ENCODE peak calls at places on chromosome 13, in nine cellular contexts. O is breast epithelium, G is substantia nigra, V is fibroblast of villous mesenchyme, C is GM12865, E is kidney glomerular epithelial cell, T is chondrocyte, F is naive B cell, P is T-helper 1 cell. S is an unnamed sample.

GRCh38 chr13:109785141-109785891 is 1.1 kb downstream of the IRS2 start:
- DNase-seq in T (peak; percentile 87), E (peak; percentile 19), O (no peak), F (peak; percentile 50), G (no peak), C (no peak), V (peak; percentile 59), P (no peak), S (peak; percentile 36)

GRCh38 chr13:27016871-27017270 is 154.7 kb downstream of the USP12 start:
- DNase-seq in T (no peak), G (no peak), V (peak; percentile 74), P (no peak), F (no peak), E (no peak), C (no peak), O (no peak), S (no peak)

GRCh38 chr13:34357435-34358232 is 539.7 kb downstream of the RFC3 start:
- DNase-seq in C (peak; percentile 5), T (no peak), O (no peak), G (no peak), F (no peak), V (peak; percentile 59), P (no peak), E (peak; percentile 38), S (no peak)

GRCh38 chr13:40329682-40330485 is 336.6 kb downstream of the FOXO1 start:
- DNase-seq in V (peak; percentile 27), F (no peak), C (peak; percentile 47), T (no peak), E (no peak), O (no peak), G (no peak), P (no peak), S (no peak)

GRCh38 chr13:52869050-52869449 is 20.6 kb upstream of the PCDH8 start:
- DNase-seq in O (no peak), F (no peak), C (no peak), T (no peak), E (no peak), V (no peak), P (no peak), G (no peak), S (no peak)

GRCh38 chr13:26469602-26470001 is 87.9 kb upstream of the WASF3 start:
- DNase-seq in C (no peak), G (no peak), E (no peak), T (no peak), O (no peak), F (no peak), P (no peak), V (no peak), S (no peak)

GRCh38 chr13:46389985-46390384 is 2.9 kb upstream of the RUBCNL start:
- DNase-seq in G (peak; percentile 92), P (no peak), E (peak; percentile 41), T (no peak), F (peak; percentile 78), C (peak; percentile 87), O (no peak), V (no peak), S (peak; percentile 49)

GRCh38 chr13:28705734-28706133 is 13.0 kb downstream of the SLC46A3 start:
- DNase-seq in C (no peak), F (no peak), G (no peak), P (no peak), E (no peak), V (peak; percentile 97), T (no peak), O (no peak), S (no peak)

GRCh38 chr13:83980322-83980721 is 98.0 kb upstream of the SLITRK1 start:
- DNase-seq in V (no peak), G (no peak), E (no peak), C (no peak), P (no peak), O (no peak), T (no peak), F (no peak), S (no peak)

GRCh38 chr13:26019241-26019640 is 32.6 kb downstream of the SHISA2 start:
- DNase-seq in P (no peak), O (no peak), T (no peak), E (peak; percentile 52), G (no peak), F (no peak), V (no peak), C (no peak), S (no peak)

GRCh38 chr13:111042661-111043226 is 72.4 kb upstream of the ARHGEF7 start:
- DNase-seq in T (no peak), V (no peak), C (no peak), O (no peak), G (no peak), F (no peak), E (no peak), P (no peak), S (no peak)

GRCh38 chr13:40597735-40598365 is 68.6 kb downstream of the FOXO1 start:
- DNase-seq in F (no peak), P (no peak), T (no peak), O (no peak), E (no peak), C (no peak), V (no peak), G (no peak), S (no peak)

GRCh38 chr13:47337781-47338507 is 441.1 kb upstream of the HTR2A start:
- DNase-seq in C (no peak), V (peak; percentile 71), T (no peak), F (no peak), O (no peak), G (no peak), E (no peak), P (no peak), S (no peak)

GRCh38 chr13:99757756-99758464 is 213.7 kb downstream of the ZIC5 start:
- DNase-seq in O (no peak), T (no peak), F (no peak), G (no peak), V (no peak), P (no peak), C (no peak), E (no peak), S (no peak)

GRCh38 chr13:85368686-85369085 is 430.5 kb downstream of the SLITRK6 start:
- DNase-seq in P (no peak), O (no peak), G (no peak), V (no peak), C (no peak), F (no peak), E (no peak), T (no peak), S (no peak)

GRCh38 chr13:88932950-88933349 is 1261.8 kb downstream of the SLITRK5 start:
- DNase-seq in C (no peak), O (no peak), V (no peak), G (no peak), P (no peak), E (no peak), F (no peak), T (no peak), S (no peak)

GRCh38 chr13:59776924-59777690 is 386.6 kb downstream of the DIAPH3 start:
- DNase-seq in V (peak; percentile 54), T (no peak), O (no peak), G (no peak), C (peak; percentile 27), F (no peak), P (no peak), E (peak; percentile 20), S (no peak)

GRCh38 chr13:75175575-75175974 is 306.4 kb downstream of the TBC1D4 start:
- DNase-seq in O (no peak), V (no peak), T (no peak), E (no peak), C (no peak), F (no peak), G (no peak), P (no peak), S (no peak)

GRCh38 chr13:96090240-96091101 is 564 bp downstream of the HS6ST3 start:
- DNase-seq in O (no peak), G (no peak), T (peak; percentile 67), C (peak; percentile 25), E (no peak), V (no peak), F (no peak), P (no peak), S (peak; percentile 14)

GRCh38 chr13:76271728-76272232 is 614.4 kb downstream of the KCTD12 start:
- DNase-seq in V (no peak), C (no peak), G (no peak), F (no peak), P (no peak), O (no peak), T (no peak), E (no peak), S (no peak)

GRCh38 chr13:108225440-108225839 is 7.2 kb downstream of the ABHD13 start:
- DNase-seq in O (no peak), P (no peak), V (peak; percentile 18), C (peak; percentile 16), T (no peak), E (no peak), F (no peak), G (no peak), S (no peak)

GRCh38 chr13:42803563-42804212 is 22.3 kb downstream of the FAM216B start:
- DNase-seq in C (no peak), P (no peak), E (no peak), T (no peak), F (no peak), V (peak; percentile 72), G (no peak), O (no peak), S (no peak)

GRCh38 chr13:71729441-71729840 is 137.6 kb downstream of the DACH1 start:
- DNase-seq in O (no peak), F (no peak), P (no peak), T (no peak), G (no peak), C (no peak), V (no peak), E (no peak), S (no peak)

GRCh38 chr13:44764334-44764733 is 188.2 kb upstream of the TSC22D1 start:
- DNase-seq in E (no peak), O (no peak), F (no peak), C (no peak), G (no peak), V (no peak), P (no peak), T (no peak), S (peak; percentile 3)

GRCh38 chr13:101893021-101893420 is 440.5 kb downstream of the ITGBL1 start:
- DNase-seq in F (no peak), O (no peak), G (no peak), C (no peak), V (no peak), P (no peak), T (no peak), E (no peak), S (no peak)

GRCh38 chr13:113726961-113727411 is 32.0 kb upstream of the TMEM255B start:
- DNase-seq in E (no peak), C (no peak), G (no peak), P (no peak), T (peak; percentile 95), F (no peak), V (no peak), O (no peak), S (no peak)

GRCh38 chr13:99173606-99174005 is 27.0 kb upstream of the UBAC2 start:
- DNase-seq in T (no peak), G (no peak), V (no peak), P (no peak), C (no peak), O (no peak), E (no peak), F (no peak), S (no peak)

GRCh38 chr13:48567521-48568331 is 34.8 kb upstream of the RCBTB2 start:
- DNase-seq in V (peak; percentile 68), O (no peak), E (no peak), C (no peak), P (no peak), G (no peak), T (no peak), F (no peak), S (no peak)

GRCh38 chr13:74461011-74461410 is 326.8 kb upstream of the KLF12 start:
- DNase-seq in V (no peak), O (no peak), F (no peak), P (no peak), E (no peak), G (no peak), C (no peak), T (no peak), S (no peak)

GRCh38 chr13:20136781-20137703 is 23.8 kb downstream of the GJA3 start:
- DNase-seq in E (no peak), V (no peak), F (no peak), T (no peak), C (peak; percentile 48), G (no peak), P (no peak), O (no peak), S (peak; percentile 36)

GRCh38 chr13:83452292-83452950 is 429.9 kb downstream of the SLITRK1 start:
- DNase-seq in G (no peak), O (no peak), E (no peak), F (no peak), P (no peak), V (no peak), T (peak; percentile 88), C (no peak), S (no peak)